ENCODE peak calls at places on chromosomes 5 and 9, in seven cellular contexts. M is cardiac muscle cell; P is iPS DF 19.7; Z is progenitor cell of endocrine pancreas; U is amniotic epithelial cell; F is Daoy; J is CD8-positive, alpha-beta T cell. V is an unnamed sample.

GRCh38 chr5:172797800-172798199 is 26.8 kb upstream of the DUSP1 start:
- DNase-seq in F (no peak), Z (no peak), U (no peak), P (no peak), M (no peak), J (no peak), V (no peak)

GRCh38 chr5:115349001-115349817 is 52.8 kb upstream of the CCDC112 start:
- DNase-seq in P (no peak), M (no peak), Z (no peak), U (peak; percentile 97), F (peak; percentile 85), J (no peak), V (no peak)

GRCh38 chr9:87255437-87256155 is 242.1 kb upstream of the DAPK1 start:
- DNase-seq in Z (no peak), U (no peak), J (no peak), M (peak; percentile 7), F (no peak), P (no peak), V (no peak)

GRCh38 chr5:10702911-10703491 is 58.0 kb downstream of the DAP start:
- DNase-seq in J (no peak), U (peak; percentile 92), M (no peak), F (peak; percentile 62), Z (no peak), P (no peak), V (no peak)

GRCh38 chr5:1806199-1806598 is 5.0 kb downstream of the NDUFS6 start:
- DNase-seq in P (no peak), J (no peak), M (no peak), F (no peak), U (no peak), Z (no peak), V (no peak)

GRCh38 chr5:2715856-2716255 is 35.6 kb downstream of the IRX2 start:
- DNase-seq in F (no peak), P (no peak), U (no peak), Z (no peak), M (no peak), J (no peak), V (no peak)

GRCh38 chr5:165370772-165371171 is 1865.4 kb downstream of the MAT2B start:
- DNase-seq in F (peak; percentile 4), Z (no peak), U (peak; percentile 5), M (no peak), J (no peak), P (no peak), V (no peak)

GRCh38 chr9:109918359-109919163 is 138.6 kb downstream of the PALM2AKAP2 start:
- DNase-seq in U (no peak), Z (no peak), P (no peak), J (no peak), M (no peak), F (no peak), V (no peak)

GRCh38 chr9:106655966-106656365 is 207.0 kb upstream of the ZNF462 start:
- DNase-seq in U (no peak), P (no peak), Z (no peak), J (no peak), M (no peak), F (no peak), V (no peak)

GRCh38 chr9:86324308-86324707 is 29.9 kb downstream of the TUT7 start:
- DNase-seq in F (no peak), U (peak; percentile 91), J (no peak), P (no peak), Z (no peak), M (no peak), V (no peak)

GRCh38 chr5:102453716-102454115 is 45.1 kb downstream of the SLCO6A1 start:
- DNase-seq in M (no peak), Z (no peak), J (no peak), F (no peak), U (no peak), P (no peak), V (no peak)

GRCh38 chr5:172007153-172007794 is 836 bp upstream of the FBXW11 start:
- DNase-seq in U (peak; percentile 29), J (peak; percentile 4), M (peak; percentile 22), Z (no peak), F (peak; percentile 32), P (no peak), V (no peak)

GRCh38 chr5:34519489-34520220 is 136.5 kb upstream of the RAI14 start:
- DNase-seq in J (no peak), U (no peak), P (no peak), Z (no peak), F (no peak), M (no peak), V (no peak)

GRCh38 chr9:113658565-113658935 is 195.0 kb downstream of the RGS3 start:
- DNase-seq in U (no peak), P (no peak), J (no peak), F (no peak), M (no peak), Z (no peak), V (no peak)

GRCh38 chr9:132997591-132997990 is 19.1 kb downstream of the GFI1B start:
- DNase-seq in J (no peak), U (peak; percentile 95), Z (no peak), P (no peak), M (no peak), F (peak; percentile 93), V (no peak)

GRCh38 chr9:33351547-33351946 is 50.8 kb downstream of the AQP7 start:
- DNase-seq in J (no peak), P (no peak), U (no peak), M (no peak), Z (no peak), F (no peak), V (no peak)

GRCh38 chr5:19229210-19229835 is 758.7 kb downstream of the CDH18 start:
- DNase-seq in F (no peak), U (no peak), J (no peak), P (no peak), Z (no peak), M (no peak), V (no peak)

GRCh38 chr9:2742214-2742613 is 24.9 kb downstream of the KCNV2 start:
- DNase-seq in F (no peak), P (no peak), U (peak; percentile 75), Z (no peak), M (no peak), J (no peak), V (no peak)

GRCh38 chr5:111345731-111346130 is 121.5 kb downstream of the CAMK4 start:
- DNase-seq in P (no peak), U (peak; percentile 27), F (no peak), J (no peak), Z (no peak), M (no peak), V (no peak)

GRCh38 chr5:101664071-101664791 is 631.9 kb downstream of the SLCO4C1 start:
- DNase-seq in Z (no peak), P (no peak), M (no peak), U (no peak), F (no peak), J (no peak), V (no peak)

GRCh38 chr5:57221049-57221568 is 47.2 kb downstream of the GPBP1 start:
- DNase-seq in M (peak; percentile 63), Z (no peak), F (peak; percentile 43), J (no peak), U (peak; percentile 61), P (no peak), V (no peak)

GRCh38 chr9:110640736-110641135 is 27.9 kb upstream of the MUSK start:
- DNase-seq in F (peak; percentile 29), Z (no peak), U (peak; percentile 29), M (peak; percentile 56), J (no peak), P (no peak), V (no peak)

GRCh38 chr5:52603742-52604141 is 184.0 kb upstream of the ITGA1 start:
- DNase-seq in U (no peak), F (no peak), Z (no peak), P (no peak), J (no peak), M (no peak), V (no peak)

GRCh38 chr9:122392284-122392683 is 21.5 kb downstream of the PTGS1 start:
- DNase-seq in P (no peak), J (no peak), U (no peak), M (no peak), Z (no peak), F (no peak), V (no peak)